ENCODE peak calls at places on chromosomes 2 and 18, in eight cellular contexts. One of them, this sample, is unnamed.

GRCh38 chr18:59041819-59042476 is 97.7 kb upstream of the SEC11C start:
- DNase-seq in tibial artery: no peak
- DNase-seq in coronary artery: peak
- DNase-seq in progenitor cell of endocrine pancreas: no peak
- DNase-seq in psoas muscle: no peak
- DNase-seq in GM10248: no peak
- DNase-seq in cardiac fibroblast: peak
- DNase-seq in esophagus squamous epithelium: no peak
- DNase-seq in this sample: no peak

GRCh38 chr18:43277164-43277600 is at the start of gene SYT4:
- DNase-seq in coronary artery: no peak
- DNase-seq in GM10248: no peak
- DNase-seq in tibial artery: no peak
- DNase-seq in psoas muscle: peak
- DNase-seq in cardiac fibroblast: peak
- DNase-seq in esophagus squamous epithelium: no peak
- DNase-seq in progenitor cell of endocrine pancreas: peak
- DNase-seq in this sample: peak

GRCh38 chr2:182186132-182186735 is 200.6 kb downstream of the PPP1R1C start:
- DNase-seq in tibial artery: no peak
- DNase-seq in cardiac fibroblast: peak
- DNase-seq in progenitor cell of endocrine pancreas: no peak
- DNase-seq in psoas muscle: no peak
- DNase-seq in GM10248: peak
- DNase-seq in esophagus squamous epithelium: no peak
- DNase-seq in coronary artery: no peak
- DNase-seq in this sample: peak

GRCh38 chr2:9392895-9393757 is 30.2 kb downstream of the ITGB1BP1 start:
- DNase-seq in tibial artery: peak
- DNase-seq in psoas muscle: peak
- DNase-seq in cardiac fibroblast: peak
- DNase-seq in esophagus squamous epithelium: no peak
- DNase-seq in progenitor cell of endocrine pancreas: no peak
- DNase-seq in GM10248: no peak
- DNase-seq in coronary artery: no peak
- DNase-seq in this sample: no peak

GRCh38 chr18:49869354-49869753 is 56.0 kb upstream of the ACAA2 start:
- DNase-seq in psoas muscle: no peak
- DNase-seq in tibial artery: no peak
- DNase-seq in progenitor cell of endocrine pancreas: no peak
- DNase-seq in GM10248: no peak
- DNase-seq in cardiac fibroblast: no peak
- DNase-seq in coronary artery: no peak
- DNase-seq in esophagus squamous epithelium: no peak
- DNase-seq in this sample: no peak

GRCh38 chr2:48541696-48542389 is 11.9 kb downstream of the STON1 start:
- DNase-seq in coronary artery: no peak
- DNase-seq in GM10248: no peak
- DNase-seq in psoas muscle: no peak
- DNase-seq in cardiac fibroblast: no peak
- DNase-seq in esophagus squamous epithelium: no peak
- DNase-seq in progenitor cell of endocrine pancreas: no peak
- DNase-seq in tibial artery: no peak
- DNase-seq in this sample: no peak

GRCh38 chr2:117553448-117553847 is 261.0 kb upstream of the DDX18 start:
- DNase-seq in psoas muscle: no peak
- DNase-seq in esophagus squamous epithelium: no peak
- DNase-seq in GM10248: no peak
- DNase-seq in coronary artery: no peak
- DNase-seq in tibial artery: no peak
- DNase-seq in cardiac fibroblast: no peak
- DNase-seq in progenitor cell of endocrine pancreas: no peak
- DNase-seq in this sample: no peak

GRCh38 chr2:217079165-217079564 is 219.3 kb upstream of the TNP1 start:
- DNase-seq in esophagus squamous epithelium: no peak
- DNase-seq in coronary artery: no peak
- DNase-seq in psoas muscle: no peak
- DNase-seq in tibial artery: peak
- DNase-seq in progenitor cell of endocrine pancreas: no peak
- DNase-seq in cardiac fibroblast: no peak
- DNase-seq in GM10248: no peak
- DNase-seq in this sample: no peak

GRCh38 chr18:13235981-13236380 is 17.4 kb downstream of the LDLRAD4 start:
- DNase-seq in psoas muscle: peak
- DNase-seq in cardiac fibroblast: no peak
- DNase-seq in esophagus squamous epithelium: no peak
- DNase-seq in tibial artery: peak
- DNase-seq in coronary artery: peak
- DNase-seq in GM10248: no peak
- DNase-seq in progenitor cell of endocrine pancreas: no peak
- DNase-seq in this sample: no peak

GRCh38 chr2:173720310-173720709 is 244.9 kb downstream of the SP3 start:
- DNase-seq in cardiac fibroblast: peak
- DNase-seq in GM10248: no peak
- DNase-seq in progenitor cell of endocrine pancreas: no peak
- DNase-seq in psoas muscle: no peak
- DNase-seq in coronary artery: no peak
- DNase-seq in esophagus squamous epithelium: no peak
- DNase-seq in tibial artery: no peak
- DNase-seq in this sample: peak

GRCh38 chr18:36539674-36540073 is 242.2 kb downstream of the FHOD3 start:
- DNase-seq in cardiac fibroblast: no peak
- DNase-seq in esophagus squamous epithelium: no peak
- DNase-seq in coronary artery: peak
- DNase-seq in tibial artery: no peak
- DNase-seq in GM10248: no peak
- DNase-seq in psoas muscle: no peak
- DNase-seq in progenitor cell of endocrine pancreas: no peak
- DNase-seq in this sample: peak

GRCh38 chr18:20960735-20961134 is 150.9 kb downstream of the ROCK1 start:
- DNase-seq in esophagus squamous epithelium: no peak
- DNase-seq in cardiac fibroblast: no peak
- DNase-seq in tibial artery: no peak
- DNase-seq in progenitor cell of endocrine pancreas: no peak
- DNase-seq in psoas muscle: no peak
- DNase-seq in coronary artery: no peak
- DNase-seq in GM10248: no peak
- DNase-seq in this sample: no peak

GRCh38 chr2:212957624-212958023 is 193.8 kb downstream of the IKZF2 start:
- DNase-seq in progenitor cell of endocrine pancreas: no peak
- DNase-seq in tibial artery: no peak
- DNase-seq in esophagus squamous epithelium: no peak
- DNase-seq in psoas muscle: no peak
- DNase-seq in coronary artery: no peak
- DNase-seq in cardiac fibroblast: no peak
- DNase-seq in GM10248: no peak
- DNase-seq in this sample: no peak

GRCh38 chr2:175251425-175252041 is 70.0 kb upstream of the ATP5MC3 start:
- DNase-seq in esophagus squamous epithelium: no peak
- DNase-seq in cardiac fibroblast: peak
- DNase-seq in coronary artery: no peak
- DNase-seq in progenitor cell of endocrine pancreas: no peak
- DNase-seq in psoas muscle: no peak
- DNase-seq in GM10248: peak
- DNase-seq in tibial artery: no peak
- DNase-seq in this sample: peak

GRCh38 chr2:161373939-161374338 is 42.2 kb upstream of the TBR1 start:
- DNase-seq in cardiac fibroblast: peak
- DNase-seq in coronary artery: no peak
- DNase-seq in progenitor cell of endocrine pancreas: no peak
- DNase-seq in esophagus squamous epithelium: no peak
- DNase-seq in tibial artery: no peak
- DNase-seq in GM10248: no peak
- DNase-seq in psoas muscle: no peak
- DNase-seq in this sample: no peak

GRCh38 chr18:68172842-68173549 is 541.9 kb downstream of the TMX3 start:
- DNase-seq in GM10248: no peak
- DNase-seq in cardiac fibroblast: no peak
- DNase-seq in tibial artery: no peak
- DNase-seq in psoas muscle: no peak
- DNase-seq in esophagus squamous epithelium: no peak
- DNase-seq in progenitor cell of endocrine pancreas: no peak
- DNase-seq in coronary artery: no peak
- DNase-seq in this sample: no peak
- TF ChIP-seq CTCF in GM10248: no peak
- TF ChIP-seq CTCF in cardiac fibroblast: no peak
- TF ChIP-seq CTCF in tibial artery: no peak
- TF ChIP-seq CTCF in psoas muscle: no peak
- TF ChIP-seq CTCF in esophagus squamous epithelium: no peak
- TF ChIP-seq CTCF in progenitor cell of endocrine pancreas: peak
- TF ChIP-seq CTCF in coronary artery: no peak
- TF ChIP-seq CTCF in this sample: no peak

GRCh38 chr2:20377738-20378137 is 27.1 kb upstream of the PUM2 start:
- DNase-seq in progenitor cell of endocrine pancreas: no peak
- DNase-seq in tibial artery: no peak
- DNase-seq in GM10248: no peak
- DNase-seq in coronary artery: no peak
- DNase-seq in psoas muscle: no peak
- DNase-seq in esophagus squamous epithelium: no peak
- DNase-seq in cardiac fibroblast: no peak
- DNase-seq in this sample: no peak

GRCh38 chr2:20373241-20373640 is 22.6 kb upstream of the PUM2 start:
- DNase-seq in progenitor cell of endocrine pancreas: no peak
- DNase-seq in psoas muscle: no peak
- DNase-seq in GM10248: no peak
- DNase-seq in cardiac fibroblast: no peak
- DNase-seq in tibial artery: no peak
- DNase-seq in coronary artery: no peak
- DNase-seq in esophagus squamous epithelium: no peak
- DNase-seq in this sample: no peak

GRCh38 chr2:20378341-20378740 is 27.7 kb upstream of the PUM2 start:
- DNase-seq in coronary artery: no peak
- DNase-seq in progenitor cell of endocrine pancreas: no peak
- DNase-seq in GM10248: no peak
- DNase-seq in cardiac fibroblast: no peak
- DNase-seq in esophagus squamous epithelium: no peak
- DNase-seq in psoas muscle: no peak
- DNase-seq in tibial artery: no peak
- DNase-seq in this sample: no peak

GRCh38 chr2:20371656-20372055 is 21.0 kb upstream of the PUM2 start:
- DNase-seq in psoas muscle: no peak
- DNase-seq in GM10248: no peak
- DNase-seq in coronary artery: no peak
- DNase-seq in esophagus squamous epithelium: no peak
- DNase-seq in progenitor cell of endocrine pancreas: no peak
- DNase-seq in cardiac fibroblast: peak
- DNase-seq in tibial artery: no peak
- DNase-seq in this sample: no peak

DNA sequence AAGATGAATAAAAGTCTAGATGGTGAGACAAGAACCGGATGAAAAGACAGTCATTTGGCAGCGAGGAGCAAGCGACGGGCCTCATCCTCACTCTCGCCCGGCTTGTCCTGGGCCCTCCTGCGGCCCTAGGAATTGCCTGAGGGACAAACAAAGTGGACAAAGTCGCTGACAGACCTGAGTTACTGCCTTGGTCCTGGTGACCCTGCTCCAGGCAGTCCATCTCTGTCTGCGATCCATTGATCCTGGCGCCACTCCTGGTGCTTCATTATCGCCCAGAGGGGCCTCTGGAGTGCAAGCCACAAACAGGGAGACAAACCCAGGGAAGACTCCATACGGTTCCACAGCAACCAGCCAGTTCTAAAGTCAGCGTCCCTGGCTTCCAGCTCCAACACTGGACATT is 24.3 kb upstream of the PUM2 start:
- DNase-seq in progenitor cell of endocrine pancreas: no peak
- DNase-seq in psoas muscle: no peak
- DNase-seq in tibial artery: no peak
- DNase-seq in coronary artery: no peak
- DNase-seq in GM10248: no peak
- DNase-seq in esophagus squamous epithelium: no peak
- DNase-seq in cardiac fibroblast: no peak
- DNase-seq in this sample: no peak
- TF ChIP-seq CTCF in progenitor cell of endocrine pancreas: no peak
- TF ChIP-seq CTCF in psoas muscle: no peak
- TF ChIP-seq CTCF in tibial artery: no peak
- TF ChIP-seq CTCF in coronary artery: no peak
- TF ChIP-seq CTCF in GM10248: no peak
- TF ChIP-seq CTCF in esophagus squamous epithelium: no peak
- TF ChIP-seq CTCF in cardiac fibroblast: no peak
- TF ChIP-seq CTCF in this sample: no peak

GRCh38 chr2:151640087-151640486 is 94.2 kb downstream of the NEB start:
- DNase-seq in GM10248: no peak
- DNase-seq in progenitor cell of endocrine pancreas: no peak
- DNase-seq in esophagus squamous epithelium: no peak
- DNase-seq in cardiac fibroblast: no peak
- DNase-seq in tibial artery: no peak
- DNase-seq in coronary artery: no peak
- DNase-seq in psoas muscle: no peak
- DNase-seq in this sample: no peak

GRCh38 chr2:151637284-151637781 is 96.9 kb downstream of the NEB start:
- DNase-seq in psoas muscle: no peak
- DNase-seq in tibial artery: no peak
- DNase-seq in GM10248: no peak
- DNase-seq in progenitor cell of endocrine pancreas: no peak
- DNase-seq in coronary artery: no peak
- DNase-seq in cardiac fibroblast: no peak
- DNase-seq in esophagus squamous epithelium: no peak
- DNase-seq in this sample: no peak

GRCh38 chr2:151634726-151635467 is 99.4 kb downstream of the NEB start:
- DNase-seq in esophagus squamous epithelium: no peak
- DNase-seq in cardiac fibroblast: no peak
- DNase-seq in psoas muscle: no peak
- DNase-seq in GM10248: no peak
- DNase-seq in tibial artery: no peak
- DNase-seq in coronary artery: no peak
- DNase-seq in progenitor cell of endocrine pancreas: no peak
- DNase-seq in this sample: no peak

GRCh38 chr2:151632993-151633592 is 101.2 kb downstream of the NEB start:
- DNase-seq in coronary artery: no peak
- DNase-seq in psoas muscle: no peak
- DNase-seq in cardiac fibroblast: peak
- DNase-seq in tibial artery: no peak
- DNase-seq in progenitor cell of endocrine pancreas: no peak
- DNase-seq in esophagus squamous epithelium: no peak
- DNase-seq in GM10248: no peak
- DNase-seq in this sample: no peak

GRCh38 chr2:151638188-151638933 is 95.9 kb downstream of the NEB start:
- DNase-seq in psoas muscle: no peak
- DNase-seq in cardiac fibroblast: peak
- DNase-seq in tibial artery: no peak
- DNase-seq in progenitor cell of endocrine pancreas: no peak
- DNase-seq in GM10248: peak
- DNase-seq in coronary artery: no peak
- DNase-seq in esophagus squamous epithelium: no peak
- DNase-seq in this sample: peak
- TF ChIP-seq CTCF in psoas muscle: no peak
- TF ChIP-seq CTCF in cardiac fibroblast: no peak
- TF ChIP-seq CTCF in tibial artery: no peak
- TF ChIP-seq CTCF in progenitor cell of endocrine pancreas: no peak
- TF ChIP-seq CTCF in GM10248: no peak
- TF ChIP-seq CTCF in coronary artery: no peak
- TF ChIP-seq CTCF in esophagus squamous epithelium: no peak
- TF ChIP-seq CTCF in this sample: no peak

DNA sequence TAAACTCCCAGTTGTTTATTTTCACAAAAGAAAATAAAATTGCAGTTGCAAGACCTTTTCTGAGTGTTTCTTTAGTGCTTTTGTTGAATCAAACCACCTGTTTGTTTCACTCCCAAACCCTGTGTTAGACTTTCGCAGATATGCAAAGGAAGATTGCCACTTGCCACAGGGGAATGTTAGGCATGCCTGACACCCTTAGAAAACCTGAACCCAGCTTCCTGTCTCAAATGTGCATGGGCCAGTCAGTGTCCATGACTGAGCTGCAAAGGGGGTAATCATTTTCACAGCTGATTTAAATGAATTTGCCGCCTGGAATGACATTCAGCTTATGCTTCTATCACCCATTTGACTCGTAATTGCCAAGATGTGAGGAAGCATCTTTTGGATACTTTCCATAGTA is 17.5 kb downstream of the TGOLN2 start:
- DNase-seq in tibial artery: no peak
- DNase-seq in progenitor cell of endocrine pancreas: no peak
- DNase-seq in esophagus squamous epithelium: no peak
- DNase-seq in GM10248: no peak
- DNase-seq in coronary artery: no peak
- DNase-seq in psoas muscle: no peak
- DNase-seq in cardiac fibroblast: no peak
- DNase-seq in this sample: no peak
- TF ChIP-seq CTCF in tibial artery: no peak
- TF ChIP-seq CTCF in progenitor cell of endocrine pancreas: no peak
- TF ChIP-seq CTCF in esophagus squamous epithelium: no peak
- TF ChIP-seq CTCF in GM10248: no peak
- TF ChIP-seq CTCF in coronary artery: no peak
- TF ChIP-seq CTCF in psoas muscle: no peak
- TF ChIP-seq CTCF in cardiac fibroblast: no peak
- TF ChIP-seq CTCF in this sample: no peak